ENCODE peak calls at places on chromosomes 6 and 20, in seven cellular contexts. V, X, B, H, C, F and M are unnamed samples.

GRCh38 chr6:3252861-3253596 is 5.7 kb upstream of the PSMG4 start:
- DNase-seq in V (no peak), X (no peak), B (no peak), H (no peak), C (no peak), F (no peak), M (peak)

GRCh38 chr6:36964908-36965307 is 10.4 kb downstream of the PI16 start:
- DNase-seq in V (no peak), X (no peak), B (no peak), H (no peak), C (no peak), F (no peak), M (no peak)

GRCh38 chr6:167855825-167856425 is 29.2 kb downstream of the AFDN start:
- DNase-seq in V (no peak), X (no peak), B (no peak), H (no peak), C (peak), F (no peak), M (no peak)

GRCh38 chr6:31624070-31624469 is 3.6 kb downstream of the PRRC2A start:
- DNase-seq in V (no peak), X (no peak), B (no peak), H (peak), C (no peak), F (no peak), M (no peak)

GRCh38 chr20:10898555-10898954 is 224.8 kb upstream of the JAG1 start:
- DNase-seq in V (no peak), X (no peak), B (no peak), H (no peak), C (peak), F (no peak), M (no peak)

GRCh38 chr6:129641344-129641743 is 68.6 kb downstream of the ARHGAP18 start:
- DNase-seq in V (no peak), X (no peak), B (no peak), H (no peak), C (peak), F (no peak), M (no peak)

GRCh38 chr6:36604090-36605060 is 10.2 kb downstream of the SRSF3 start:
- DNase-seq in V (no peak), X (no peak), B (no peak), H (no peak), C (no peak), F (no peak), M (no peak)

GRCh38 chr6:112049996-112050395 is 3.9 kb upstream of the CCN6 start:
- DNase-seq in V (no peak), X (no peak), B (no peak), H (no peak), C (no peak), F (no peak), M (no peak)

GRCh38 chr20:24935140-24935539 is 13.9 kb upstream of the CST7 start:
- DNase-seq in V (peak), X (no peak), B (no peak), H (no peak), C (no peak), F (no peak), M (no peak)

GRCh38 chr6:26388014-26388413 is 5.1 kb downstream of the BTN2A2 start:
- DNase-seq in V (no peak), X (no peak), B (peak), H (no peak), C (no peak), F (no peak), M (no peak)

GRCh38 chr6:109794201-109794926 is 103.3 kb downstream of the FIG4 start:
- DNase-seq in V (no peak), X (no peak), B (no peak), H (peak), C (peak), F (no peak), M (no peak)

GRCh38 chr6:1636971-1637871 is 27.5 kb downstream of the FOXC1 start:
- DNase-seq in V (no peak), X (no peak), B (no peak), H (no peak), C (no peak), F (no peak), M (no peak)

GRCh38 chr6:137160763-137161162 is 12.7 kb downstream of the IL22RA2 start:
- DNase-seq in V (no peak), X (no peak), B (no peak), H (no peak), C (peak), F (no peak), M (no peak)

GRCh38 chr6:32868257-32868788 is 14.3 kb downstream of the PSMB9 start:
- DNase-seq in V (peak), X (peak), B (peak), H (peak), C (peak), F (peak), M (peak)

GRCh38 chr6:37556884-37557644 is 57.4 kb upstream of the CCDC167 start:
- DNase-seq in V (no peak), X (no peak), B (no peak), H (no peak), C (no peak), F (no peak), M (no peak)

GRCh38 chr6:104207635-104208034 is 652.1 kb downstream of the HACE1 start:
- DNase-seq in V (no peak), X (no peak), B (no peak), H (no peak), C (no peak), F (no peak), M (no peak)

GRCh38 chr6:3075522-3076113 is 7.3 kb downstream of the RIPK1 start:
- DNase-seq in V (no peak), X (no peak), B (no peak), H (no peak), C (no peak), F (no peak), M (peak)

GRCh38 chr6:151822252-151823111 is 15.0 kb downstream of the ESR1 start:
- DNase-seq in V (no peak), X (no peak), B (no peak), H (no peak), C (no peak), F (no peak), M (no peak)

GRCh38 chr6:108263371-108263770 is 2.5 kb upstream of the SNX3 start:
- DNase-seq in V (no peak), X (no peak), B (no peak), H (no peak), C (no peak), F (no peak), M (no peak)

GRCh38 chr6:97113170-97113569 is 169.8 kb downstream of the MMS22L start:
- DNase-seq in V (no peak), X (no peak), B (no peak), H (no peak), C (no peak), F (no peak), M (no peak)
- H3K4me3 ChIP-seq in V (no peak), X (no peak), B (no peak), H (no peak), C (no peak), F (no peak), M (no peak)

GRCh38 chr20:53939554-53940355 is 130.6 kb downstream of the BCAS1 start:
- DNase-seq in V (peak), X (peak), B (peak), H (peak), C (peak), F (peak), M (peak)
- H3K4me3 ChIP-seq in V (no peak), X (peak), B (peak), H (no peak), C (peak), F (no peak), M (no peak)

GRCh38 chr20:52082612-52083011 is 109.0 kb downstream of the ZFP64 start:
- DNase-seq in V (no peak), X (no peak), B (no peak), H (no peak), C (no peak), F (no peak), M (no peak)

GRCh38 chr20:52083627-52084232 is 107.8 kb downstream of the ZFP64 start:
- DNase-seq in V (no peak), X (no peak), B (peak), H (peak), C (peak), F (no peak), M (peak)

GRCh38 chr20:52081066-52081465 is 110.5 kb downstream of the ZFP64 start:
- DNase-seq in V (no peak), X (no peak), B (no peak), H (no peak), C (no peak), F (no peak), M (no peak)

GRCh38 chr20:52084727-52085126 is 106.9 kb downstream of the ZFP64 start:
- DNase-seq in V (no peak), X (no peak), B (no peak), H (no peak), C (no peak), F (no peak), M (no peak)

GRCh38 chr20:52081791-52082190 is 109.8 kb downstream of the ZFP64 start:
- DNase-seq in V (no peak), X (no peak), B (no peak), H (no peak), C (no peak), F (no peak), M (no peak)
- H3K4me3 ChIP-seq in V (no peak), X (no peak), B (no peak), H (no peak), C (no peak), F (no peak), M (no peak)

GRCh38 chr20:32575805-32576204 is 9.3 kb downstream of the NOL4L start:
- DNase-seq in V (no peak), X (no peak), B (no peak), H (no peak), C (no peak), F (no peak), M (no peak)

GRCh38 chr20:32575227-32575581 is 9.9 kb downstream of the NOL4L start:
- DNase-seq in V (no peak), X (no peak), B (no peak), H (no peak), C (no peak), F (no peak), M (no peak)

GRCh38 chr20:32573167-32573851 is 11.8 kb downstream of the NOL4L start:
- DNase-seq in V (no peak), X (no peak), B (no peak), H (no peak), C (no peak), F (no peak), M (no peak)

GRCh38 chr20:32576560-32576959 is 8.6 kb downstream of the NOL4L start:
- DNase-seq in V (no peak), X (no peak), B (no peak), H (no peak), C (no peak), F (no peak), M (no peak)

DNA sequence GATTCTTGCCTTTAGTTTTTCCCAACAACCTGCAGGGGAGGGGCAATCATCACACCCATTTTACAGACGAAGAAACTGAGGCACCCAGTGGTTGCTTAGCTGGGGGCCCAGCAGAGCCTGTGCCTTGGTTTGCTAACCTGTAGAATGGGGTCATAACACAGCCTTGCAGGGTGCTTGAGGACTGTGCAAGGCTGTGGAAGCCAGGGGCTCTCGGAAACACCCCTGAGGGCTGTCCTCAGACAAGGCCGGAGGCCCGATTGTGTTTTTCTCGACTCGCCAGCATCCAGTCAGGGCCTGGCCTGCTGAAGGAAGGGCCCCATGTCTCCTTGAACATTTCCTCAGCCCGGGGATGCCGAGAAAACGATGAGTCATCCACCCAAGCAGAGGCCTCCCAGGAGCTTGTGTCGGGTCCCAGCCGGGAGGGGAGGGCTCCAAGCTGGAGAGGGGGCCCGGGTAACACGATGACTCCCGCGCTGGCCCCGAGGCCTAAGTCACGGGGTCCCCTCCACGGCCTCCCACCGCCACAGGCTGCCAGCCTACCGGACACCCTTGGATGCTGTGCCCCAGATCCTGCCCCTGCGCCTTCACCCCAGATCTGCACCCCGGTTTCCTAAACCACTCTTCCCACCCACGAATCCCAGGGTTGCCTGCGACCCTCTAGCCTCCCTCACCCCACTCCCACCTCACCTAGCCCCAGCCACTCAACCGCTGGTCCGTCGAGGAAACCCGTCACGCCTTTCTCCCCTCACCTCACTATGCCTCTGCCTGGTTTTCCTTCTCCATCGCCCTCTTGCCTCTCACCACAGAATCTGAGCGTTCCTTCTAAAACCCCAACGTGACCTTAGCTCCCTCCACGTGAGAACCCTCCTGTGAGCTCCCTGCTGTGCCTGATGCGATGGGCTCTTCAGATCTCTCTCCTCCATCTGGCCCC is 10.6 kb downstream of the NOL4L start:
- DNase-seq in V (no peak), X (no peak), B (no peak), H (no peak), C (peak), F (peak), M (peak)
- H3K4me3 ChIP-seq in V (no peak), X (no peak), B (no peak), H (no peak), C (no peak), F (no peak), M (no peak)